ENCODE peak calls at places on chromosome 5, in ten cellular contexts. T, Q, O, X, U, N, F, E, B and A are unnamed samples.

GRCh38 chr5:118987988-118988945 is at the start of gene DTWD2:
- DNase-seq in T (peak; percentile 95), Q (peak; percentile 97), O (peak; percentile 37), X (peak; percentile 73), U (peak; percentile 88), N (peak; percentile 88), F (peak; percentile 97), E (peak; percentile 94), B (peak; percentile 87), A (peak; percentile 68)

GRCh38 chr5:149118463-149118862 is 22.8 kb upstream of the ABLIM3 start:
- DNase-seq in T (no peak), Q (no peak), O (no peak), X (no peak), U (no peak), N (no peak), F (no peak), E (no peak), B (no peak), A (no peak)

GRCh38 chr5:123882946-123883345 is 371.0 kb downstream of the CSNK1G3 start:
- DNase-seq in T (peak; percentile 3), Q (no peak), O (no peak), X (no peak), U (no peak), N (no peak), F (no peak), E (no peak), B (no peak), A (no peak)

GRCh38 chr5:81163641-81164040 is 69.5 kb upstream of the CKMT2 start:
- DNase-seq in T (no peak), Q (no peak), O (no peak), X (no peak), U (no peak), N (no peak), F (no peak), E (no peak), B (no peak), A (no peak)

GRCh38 chr5:132497488-132497997 is 7.0 kb upstream of the IRF1 start:
- DNase-seq in T (no peak), Q (peak; percentile 91), O (no peak), X (peak; percentile 65), U (peak; percentile 94), N (no peak), F (peak; percentile 68), E (no peak), B (no peak), A (peak; percentile 80)

GRCh38 chr5:150558088-150558621 is 50.2 kb downstream of the NDST1 start:
- DNase-seq in T (no peak), Q (no peak), O (no peak), X (no peak), U (no peak), N (no peak), F (no peak), E (no peak), B (no peak), A (no peak)

GRCh38 chr5:75681125-75681830 is 36.0 kb downstream of the POC5 start:
- DNase-seq in T (peak; percentile 58), Q (no peak), O (no peak), X (no peak), U (peak; percentile 50), N (no peak), F (no peak), E (peak; percentile 39), B (no peak), A (no peak)

GRCh38 chr5:154164182-154164581 is 26.4 kb upstream of the GALNT10 start:
- DNase-seq in T (no peak), Q (no peak), O (no peak), X (no peak), U (no peak), N (no peak), F (no peak), E (no peak), B (no peak), A (no peak)

GRCh38 chr5:10600629-10601245 is 36.9 kb downstream of the ANKRD33B start:
- DNase-seq in T (no peak), Q (no peak), O (no peak), X (no peak), U (no peak), N (no peak), F (no peak), E (no peak), B (no peak), A (no peak)

GRCh38 chr5:134477462-134478245 is 47.8 kb upstream of the JADE2 start:
- DNase-seq in T (no peak), Q (peak; percentile 34), O (no peak), X (no peak), U (peak; percentile 9), N (no peak), F (no peak), E (no peak), B (no peak), A (no peak)

GRCh38 chr5:29114331-29114768 is 2076.0 kb upstream of the CDH9 start:
- DNase-seq in T (no peak), Q (no peak), O (no peak), X (no peak), U (no peak), N (no peak), F (no peak), E (no peak), B (no peak), A (no peak)

GRCh38 chr5:29113516-29113915 is 2075.1 kb upstream of the CDH9 start:
- DNase-seq in T (no peak), Q (no peak), O (no peak), X (no peak), U (no peak), N (no peak), F (no peak), E (no peak), B (no peak), A (no peak)
- H3K4me3 ChIP-seq in T (no peak overlapping the region), Q (no peak overlapping the region), O (no peak overlapping the region), X (no peak overlapping the region), U (no peak overlapping the region), N (no peak overlapping the region), F (no peak overlapping the region), E (no peak overlapping the region), B (no peak overlapping the region), A (no peak overlapping the region)

GRCh38 chr5:88846434-88846833 is 36.5 kb downstream of the MEF2C start:
- DNase-seq in T (no peak), Q (no peak), O (no peak), X (no peak), U (no peak), N (no peak), F (no peak), E (no peak), B (no peak), A (no peak)

GRCh38 chr5:88842784-88843183 is 40.2 kb downstream of the MEF2C start:
- DNase-seq in T (no peak), Q (no peak), O (no peak), X (no peak), U (no peak), N (no peak), F (no peak), E (no peak), B (no peak), A (no peak)

GRCh38 chr5:88845081-88845697 is 37.8 kb downstream of the MEF2C start:
- DNase-seq in T (no peak), Q (no peak), O (no peak), X (no peak), U (no peak), N (no peak), F (no peak), E (no peak), B (no peak), A (no peak)

GRCh38 chr5:88847410-88847809 is 35.6 kb downstream of the MEF2C start:
- DNase-seq in T (no peak), Q (no peak), O (no peak), X (no peak), U (no peak), N (no peak), F (no peak), E (no peak), B (no peak), A (no peak)
- H3K4me3 ChIP-seq in T (no peak overlapping the region), Q (no peak overlapping the region), O (no peak overlapping the region), X (no peak overlapping the region), U (no peak overlapping the region), N (no peak overlapping the region), F (no peak overlapping the region), E (no peak overlapping the region), B (no peak overlapping the region), A (no peak overlapping the region)

DNA sequence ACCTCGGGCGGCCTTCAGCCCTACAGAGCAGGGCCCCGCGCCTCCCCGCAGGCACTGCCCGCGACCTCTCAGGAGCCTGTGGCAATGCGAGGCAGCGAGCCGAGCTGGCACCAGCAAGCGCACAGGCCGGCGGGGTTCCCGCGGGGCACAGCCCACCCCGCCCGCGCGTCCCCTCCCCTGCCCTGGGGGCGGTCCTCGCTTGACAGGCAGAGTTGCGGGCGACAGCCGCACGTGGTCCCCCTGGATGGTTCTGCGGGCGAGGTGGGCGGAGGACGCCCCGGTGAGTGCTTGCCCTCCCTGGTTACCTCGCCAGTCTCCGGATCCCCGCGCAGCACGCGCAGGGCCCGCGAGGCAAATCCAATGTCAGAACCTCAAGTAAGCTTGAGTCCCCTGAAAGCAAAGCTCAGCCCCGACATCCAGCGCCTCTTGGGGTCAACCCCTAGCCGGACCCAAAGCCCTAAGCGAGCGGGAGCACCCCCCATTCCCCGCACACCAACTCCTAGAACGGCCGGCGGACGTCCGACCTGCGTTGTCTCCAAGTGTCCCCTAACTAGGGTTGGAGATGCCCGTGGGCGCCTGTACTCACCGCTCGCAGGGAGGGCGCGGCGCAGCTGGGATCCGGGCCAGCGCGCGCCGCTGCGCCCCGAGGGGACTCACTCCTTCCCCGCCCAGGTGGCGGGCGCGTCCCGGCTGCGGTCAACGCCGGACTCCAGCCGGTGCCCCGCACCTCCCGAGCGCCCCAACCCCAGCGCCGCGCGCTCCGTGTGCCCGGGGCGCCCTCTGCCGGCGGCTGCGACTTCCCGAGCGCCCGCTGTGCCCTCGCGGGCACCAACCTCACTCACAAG is at the start of gene DRD1:
- DNase-seq in T (peak; percentile 21), Q (no peak), O (no peak), X (no peak), U (peak; percentile 6), N (peak; percentile 33), F (peak; percentile 50), E (peak; percentile 27), B (peak; percentile 8), A (no peak)
- H3K4me3 ChIP-seq in T (no peak within 1 kb of the TSS), Q (no peak within 1 kb of the TSS), O (no peak within 1 kb of the TSS), X (no peak within 1 kb of the TSS), U (no peak within 1 kb of the TSS), N (peak within 1 kb of the TSS; percentile 22), F (peak within 1 kb of the TSS; percentile 12), E (no peak within 1 kb of the TSS), B (no peak within 1 kb of the TSS), A (peak within 1 kb of the TSS; percentile 17)

GRCh38 chr5:14581333-14581890 is at the start of gene OTULINL:
- DNase-seq in T (peak; percentile 87), Q (peak; percentile 96), O (no peak), X (peak; percentile 16), U (peak; percentile 65), N (peak; percentile 86), F (peak; percentile 87), E (peak; percentile 80), B (peak; percentile 82), A (no peak)

GRCh38 chr5:14579246-14579645 is 2.3 kb upstream of the OTULINL start:
- DNase-seq in T (no peak), Q (no peak), O (no peak), X (no peak), U (no peak), N (no peak), F (no peak), E (no peak), B (no peak), A (no peak)

GRCh38 chr5:14581891-14582796 is 552 bp downstream of the OTULINL start:
- DNase-seq in T (peak; percentile 79), Q (peak; percentile 92), O (no peak), X (no peak), U (no peak), N (peak; percentile 78), F (peak; percentile 68), E (peak; percentile 81), B (peak; percentile 75), A (no peak)

GRCh38 chr5:14577964-14578363 is 3.6 kb upstream of the OTULINL start:
- DNase-seq in T (no peak), Q (no peak), O (no peak), X (no peak), U (no peak), N (no peak), F (no peak), E (no peak), B (no peak), A (no peak)

GRCh38 chr5:14580037-14581034 is 1.3 kb upstream of the OTULINL start:
- DNase-seq in T (peak; percentile 86), Q (no peak), O (no peak), X (no peak), U (peak; percentile 68), N (no peak), F (no peak), E (no peak), B (no peak), A (no peak)
- H3K4me3 ChIP-seq in T (no peak overlapping the region), Q (no peak overlapping the region), O (no peak overlapping the region), X (no peak overlapping the region), U (no peak overlapping the region), N (no peak overlapping the region), F (no peak overlapping the region), E (no peak overlapping the region), B (no peak overlapping the region), A (no peak overlapping the region)